ENCODE peak calls at places on chromosome 9, in five cellular contexts. One of them, this sample, is unnamed.

GRCh38 chr9:1726993-1727759 is 288.0 kb upstream of the SMARCA2 start:
- DNase-seq in neuronal stem cell: no peak
- DNase-seq in mesenchymal stem cell: no peak
- DNase-seq in brain microvascular endothelial cell: no peak
- DNase-seq in RWPE1: no peak
- DNase-seq in this sample: no peak

GRCh38 chr9:37922391-37923120 is 18.6 kb upstream of the SLC25A51 start:
- DNase-seq in neuronal stem cell: no peak
- DNase-seq in mesenchymal stem cell: no peak
- DNase-seq in brain microvascular endothelial cell: no peak
- DNase-seq in RWPE1: no peak
- DNase-seq in this sample: no peak

GRCh38 chr9:70112981-70113380 is 69.3 kb downstream of the MAMDC2 start:
- DNase-seq in neuronal stem cell: no peak
- DNase-seq in mesenchymal stem cell: no peak
- DNase-seq in brain microvascular endothelial cell: no peak
- DNase-seq in RWPE1: no peak
- DNase-seq in this sample: no peak

GRCh38 chr9:135971106-135971766 is 10.1 kb upstream of the UBAC1 start:
- DNase-seq in neuronal stem cell: no peak
- DNase-seq in mesenchymal stem cell: no peak
- DNase-seq in brain microvascular endothelial cell: no peak
- DNase-seq in RWPE1: no peak
- DNase-seq in this sample: no peak

GRCh38 chr9:79652598-79652997 is 80.8 kb downstream of the TLE4 start:
- DNase-seq in neuronal stem cell: no peak
- DNase-seq in mesenchymal stem cell: peak
- DNase-seq in brain microvascular endothelial cell: no peak
- DNase-seq in RWPE1: no peak
- DNase-seq in this sample: no peak

GRCh38 chr9:108662090-108662875 is 193.5 kb downstream of the ACTL7B start:
- DNase-seq in neuronal stem cell: no peak
- DNase-seq in mesenchymal stem cell: no peak
- DNase-seq in brain microvascular endothelial cell: no peak
- DNase-seq in RWPE1: no peak
- DNase-seq in this sample: peak

GRCh38 chr9:13750061-13750460 is 470.6 kb upstream of the MPDZ start:
- DNase-seq in neuronal stem cell: no peak
- DNase-seq in mesenchymal stem cell: peak
- DNase-seq in brain microvascular endothelial cell: peak
- DNase-seq in RWPE1: peak
- DNase-seq in this sample: no peak

GRCh38 chr9:121826711-121827110 is 175.3 kb downstream of the DAB2IP start:
- DNase-seq in neuronal stem cell: no peak
- DNase-seq in mesenchymal stem cell: no peak
- DNase-seq in brain microvascular endothelial cell: no peak
- DNase-seq in RWPE1: no peak
- DNase-seq in this sample: peak

GRCh38 chr9:110999379-110999778 is 38.9 kb downstream of the LPAR1 start:
- DNase-seq in neuronal stem cell: no peak
- DNase-seq in mesenchymal stem cell: no peak
- DNase-seq in brain microvascular endothelial cell: no peak
- DNase-seq in RWPE1: no peak
- DNase-seq in this sample: no peak
- H3K27ac ChIP-seq in neuronal stem cell: no peak
- H3K27ac ChIP-seq in mesenchymal stem cell: no peak
- H3K27ac ChIP-seq in brain microvascular endothelial cell: no peak
- H3K27ac ChIP-seq in RWPE1: no peak
- H3K27ac ChIP-seq in this sample: peak

GRCh38 chr9:77987880-77988525 is 43.6 kb downstream of the GNAQ start:
- DNase-seq in neuronal stem cell: no peak
- DNase-seq in mesenchymal stem cell: no peak
- DNase-seq in brain microvascular endothelial cell: no peak
- DNase-seq in RWPE1: no peak
- DNase-seq in this sample: no peak
- H3K27ac ChIP-seq in neuronal stem cell: no peak
- H3K27ac ChIP-seq in mesenchymal stem cell: no peak
- H3K27ac ChIP-seq in brain microvascular endothelial cell: no peak
- H3K27ac ChIP-seq in RWPE1: no peak
- H3K27ac ChIP-seq in this sample: no peak

GRCh38 chr9:618478-618877 is 223.0 kb upstream of the DMRT1 start:
- DNase-seq in neuronal stem cell: no peak
- DNase-seq in mesenchymal stem cell: no peak
- DNase-seq in brain microvascular endothelial cell: peak
- DNase-seq in RWPE1: no peak
- DNase-seq in this sample: no peak
- H3K27ac ChIP-seq in neuronal stem cell: no peak
- H3K27ac ChIP-seq in mesenchymal stem cell: no peak
- H3K27ac ChIP-seq in brain microvascular endothelial cell: no peak
- H3K27ac ChIP-seq in RWPE1: no peak
- H3K27ac ChIP-seq in this sample: no peak

DNA sequence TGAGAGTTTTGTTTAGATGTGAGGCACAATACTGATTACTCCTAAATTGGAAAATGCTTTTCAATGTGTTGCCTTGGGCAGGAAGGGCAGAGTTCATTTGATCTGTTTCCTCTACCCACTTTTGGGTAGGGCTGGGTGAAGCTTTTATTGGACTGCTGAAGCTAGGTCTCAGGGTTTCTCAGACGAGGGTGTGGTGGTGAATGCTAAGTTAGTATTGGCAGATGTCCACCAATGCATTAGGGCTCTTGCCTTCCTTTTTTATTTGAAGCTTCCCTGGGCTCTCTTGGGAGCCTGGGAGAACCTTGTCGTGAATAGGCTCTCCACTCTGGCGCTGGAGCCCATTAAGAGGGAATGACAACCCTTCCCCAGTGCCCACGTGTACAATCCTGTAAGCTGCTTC is 23.1 kb downstream of the SPTAN1 start:
- DNase-seq in neuronal stem cell: no peak
- DNase-seq in mesenchymal stem cell: no peak
- DNase-seq in brain microvascular endothelial cell: no peak
- DNase-seq in RWPE1: no peak
- DNase-seq in this sample: no peak
- H3K27ac ChIP-seq in neuronal stem cell: no peak
- H3K27ac ChIP-seq in mesenchymal stem cell: no peak
- H3K27ac ChIP-seq in brain microvascular endothelial cell: no peak
- H3K27ac ChIP-seq in RWPE1: no peak
- H3K27ac ChIP-seq in this sample: peak

This sample was measured in vagina.